ENCODE peak calls at places on chromosomes 2 and 18, in six cellular contexts. One of them, this sample, is unnamed.
A peak's percentile ranks its signal among the peaks of the same experiment; 100 is the strongest.

GRCh38 chr18:8802031-8802679 is 96.8 kb downstream of the MTCL1 start:
- DNase-seq in tibial nerve: no peak
- DNase-seq in GM12878: no peak
- DNase-seq in A549: no peak
- DNase-seq in ovary: no peak
- DNase-seq in K562: no peak
- DNase-seq in this sample: no peak

GRCh38 chr18:42052137-42052708 is 97.2 kb downstream of the PIK3C3 start:
- DNase-seq in tibial nerve: no peak
- DNase-seq in GM12878: no peak
- DNase-seq in A549: no peak
- DNase-seq in ovary: no peak
- DNase-seq in K562: no peak
- DNase-seq in this sample: no peak

GRCh38 chr2:134681201-134681600 is 37.6 kb downstream of the TMEM163 start:
- DNase-seq in tibial nerve: no peak
- DNase-seq in GM12878: no peak
- DNase-seq in A549: no peak
- DNase-seq in ovary: no peak
- DNase-seq in K562: no peak
- DNase-seq in this sample: peak; percentile 74

GRCh38 chr2:109438773-109439191 is 175.0 kb downstream of the SEPTIN10 start:
- DNase-seq in tibial nerve: no peak
- DNase-seq in GM12878: no peak
- DNase-seq in A549: no peak
- DNase-seq in ovary: no peak
- DNase-seq in K562: no peak
- DNase-seq in this sample: no peak

GRCh38 chr18:25279961-25280360 is 72.0 kb downstream of the ZNF521 start:
- DNase-seq in tibial nerve: no peak
- DNase-seq in GM12878: no peak
- DNase-seq in A549: no peak
- DNase-seq in ovary: no peak
- DNase-seq in K562: no peak
- DNase-seq in this sample: no peak

GRCh38 chr18:74818776-74819175 is 221.1 kb downstream of the ZNF407 start:
- DNase-seq in tibial nerve: no peak
- DNase-seq in GM12878: no peak
- DNase-seq in A549: no peak
- DNase-seq in ovary: no peak
- DNase-seq in K562: no peak
- DNase-seq in this sample: no peak

GRCh38 chr2:204072443-204073324 is 136.1 kb downstream of the ICOS start:
- DNase-seq in tibial nerve: no peak
- DNase-seq in GM12878: no peak
- DNase-seq in A549: peak; percentile 8
- DNase-seq in ovary: no peak
- DNase-seq in K562: peak; percentile 54
- DNase-seq in this sample: no peak

GRCh38 chr2:29130295-29130694 is 15.1 kb downstream of the CLIP4 start:
- DNase-seq in tibial nerve: no peak
- DNase-seq in GM12878: no peak
- DNase-seq in A549: peak; percentile 41
- DNase-seq in ovary: no peak
- DNase-seq in K562: no peak
- DNase-seq in this sample: no peak

GRCh38 chr2:177056540-177056939 is 156.1 kb upstream of the HNRNPA3 start:
- DNase-seq in tibial nerve: no peak
- DNase-seq in GM12878: no peak
- DNase-seq in A549: no peak
- DNase-seq in ovary: no peak
- DNase-seq in K562: peak; percentile 14
- DNase-seq in this sample: no peak

GRCh38 chr2:109304731-109305470 is 175.9 kb downstream of the SH3RF3 start:
- DNase-seq in tibial nerve: no peak
- DNase-seq in GM12878: peak; percentile 7
- DNase-seq in A549: no peak
- DNase-seq in ovary: no peak
- DNase-seq in K562: no peak
- DNase-seq in this sample: no peak

GRCh38 chr2:235171511-235172130 is 219.8 kb downstream of the SH3BP4 start:
- DNase-seq in tibial nerve: no peak
- DNase-seq in GM12878: no peak
- DNase-seq in A549: no peak
- DNase-seq in ovary: no peak
- DNase-seq in K562: no peak
- DNase-seq in this sample: no peak

GRCh38 chr2:191935247-191935646 is 88.4 kb upstream of the CAVIN2 start:
- DNase-seq in tibial nerve: no peak
- DNase-seq in GM12878: no peak
- DNase-seq in A549: no peak
- DNase-seq in ovary: no peak
- DNase-seq in K562: no peak
- DNase-seq in this sample: no peak

GRCh38 chr2:204545861-204546773 is 842 bp downstream of the PARD3B start:
- DNase-seq in tibial nerve: no peak
- DNase-seq in GM12878: no peak
- DNase-seq in A549: no peak
- DNase-seq in ovary: no peak
- DNase-seq in K562: no peak
- DNase-seq in this sample: no peak

GRCh38 chr2:667332-668000 is 9.7 kb downstream of the TMEM18 start:
- DNase-seq in tibial nerve: no peak
- DNase-seq in GM12878: no peak
- DNase-seq in A549: peak; percentile 52
- DNase-seq in ovary: no peak
- DNase-seq in K562: peak; percentile 60
- DNase-seq in this sample: no peak

GRCh38 chr2:132620115-132620514 is 49.9 kb downstream of the LYPD1 start:
- DNase-seq in tibial nerve: no peak
- DNase-seq in GM12878: no peak
- DNase-seq in A549: no peak
- DNase-seq in ovary: no peak
- DNase-seq in K562: no peak
- DNase-seq in this sample: no peak

GRCh38 chr2:178157574-178157973 is 36.7 kb upstream of the OSBPL6 start:
- DNase-seq in tibial nerve: no peak
- DNase-seq in GM12878: no peak
- DNase-seq in A549: no peak
- DNase-seq in ovary: no peak
- DNase-seq in K562: no peak
- DNase-seq in this sample: no peak

GRCh38 chr2:237603718-237604362 is 13.3 kb upstream of the RAB17 start:
- DNase-seq in tibial nerve: no peak
- DNase-seq in GM12878: peak; percentile 35
- DNase-seq in A549: no peak
- DNase-seq in ovary: no peak
- DNase-seq in K562: no peak
- DNase-seq in this sample: no peak

GRCh38 chr2:207239754-207240494 is 74.2 kb upstream of the KLF7 start:
- DNase-seq in tibial nerve: no peak
- DNase-seq in GM12878: no peak
- DNase-seq in A549: no peak
- DNase-seq in ovary: no peak
- DNase-seq in K562: no peak
- DNase-seq in this sample: no peak

GRCh38 chr2:37181726-37182684 is 6.5 kb downstream of the SULT6B1 start:
- DNase-seq in tibial nerve: no peak
- DNase-seq in GM12878: no peak
- DNase-seq in A549: no peak
- DNase-seq in ovary: no peak
- DNase-seq in K562: no peak
- DNase-seq in this sample: no peak

GRCh38 chr18:35750929-35751328 is 169.4 kb downstream of the GALNT1 start:
- DNase-seq in tibial nerve: no peak
- DNase-seq in GM12878: no peak
- DNase-seq in A549: no peak
- DNase-seq in ovary: no peak
- DNase-seq in K562: no peak
- DNase-seq in this sample: no peak

GRCh38 chr2:43086451-43087221 is 139.8 kb downstream of the ZFP36L2 start:
- DNase-seq in tibial nerve: peak; percentile 52
- DNase-seq in GM12878: no peak
- DNase-seq in A549: peak; percentile 81
- DNase-seq in ovary: peak; percentile 76
- DNase-seq in K562: no peak
- DNase-seq in this sample: no peak

GRCh38 chr2:58291726-58292430 is 50.8 kb upstream of the FANCL start:
- DNase-seq in tibial nerve: no peak
- DNase-seq in GM12878: no peak
- DNase-seq in A549: no peak
- DNase-seq in ovary: no peak
- DNase-seq in K562: no peak
- DNase-seq in this sample: no peak

GRCh38 chr2:33236457-33236856 is 240.0 kb upstream of the RASGRP3 start:
- DNase-seq in tibial nerve: no peak
- DNase-seq in GM12878: no peak
- DNase-seq in A549: no peak
- DNase-seq in ovary: no peak
- DNase-seq in K562: no peak
- DNase-seq in this sample: no peak

GRCh38 chr2:97659256-97660043 is 4.4 kb downstream of the ACTR1B start:
- DNase-seq in tibial nerve: no peak
- DNase-seq in GM12878: no peak
- DNase-seq in A549: no peak
- DNase-seq in ovary: no peak
- DNase-seq in K562: no peak
- DNase-seq in this sample: no peak

GRCh38 chr2:111119004-111119846 is 1.5 kb upstream of the BCL2L11 start:
- DNase-seq in tibial nerve: no peak
- DNase-seq in GM12878: no peak
- DNase-seq in A549: no peak
- DNase-seq in ovary: peak; percentile 40
- DNase-seq in K562: no peak
- DNase-seq in this sample: no peak

GRCh38 chr2:10469301-10469700 is 21.2 kb upstream of the ODC1 start:
- DNase-seq in tibial nerve: no peak
- DNase-seq in GM12878: no peak
- DNase-seq in A549: no peak
- DNase-seq in ovary: no peak
- DNase-seq in K562: no peak
- DNase-seq in this sample: no peak

GRCh38 chr2:147843864-147844690 is 752 bp upstream of the ACVR2A start:
- DNase-seq in tibial nerve: peak; percentile 76
- DNase-seq in GM12878: no peak
- DNase-seq in A549: peak; percentile 77
- DNase-seq in ovary: peak; percentile 95
- DNase-seq in K562: peak; percentile 89
- DNase-seq in this sample: peak; percentile 97
- TF ChIP-seq POLR2A in tibial nerve: peak; percentile 76
- TF ChIP-seq POLR2A in GM12878: peak; percentile 39
- TF ChIP-seq POLR2A in A549: peak; percentile 44
- TF ChIP-seq POLR2A in ovary: peak; percentile 45
- TF ChIP-seq POLR2A in K562: peak; percentile 56
- TF ChIP-seq POLR2A in this sample: no peak

GRCh38 chr2:101930847-101931246 is 60.9 kb upstream of the IL1R2 start:
- DNase-seq in tibial nerve: no peak
- DNase-seq in GM12878: no peak
- DNase-seq in A549: no peak
- DNase-seq in ovary: no peak
- DNase-seq in K562: no peak
- DNase-seq in this sample: no peak

GRCh38 chr2:101931402-101931801 is 60.4 kb upstream of the IL1R2 start:
- DNase-seq in tibial nerve: no peak
- DNase-seq in GM12878: no peak
- DNase-seq in A549: no peak
- DNase-seq in ovary: no peak
- DNase-seq in K562: no peak
- DNase-seq in this sample: no peak

GRCh38 chr2:101930019-101930418 is 61.7 kb upstream of the IL1R2 start:
- DNase-seq in tibial nerve: no peak
- DNase-seq in GM12878: no peak
- DNase-seq in A549: no peak
- DNase-seq in ovary: no peak
- DNase-seq in K562: no peak
- DNase-seq in this sample: no peak
- TF ChIP-seq EP300 in tibial nerve: no peak
- TF ChIP-seq EP300 in GM12878: no peak
- TF ChIP-seq EP300 in A549: no peak
- TF ChIP-seq EP300 in ovary: no peak
- TF ChIP-seq EP300 in K562: no peak
- TF ChIP-seq EP300 in this sample: no peak

GRCh38 chr18:79681484-79682387 is 2.1 kb downstream of the CTDP1 start:
- DNase-seq in tibial nerve: no peak
- DNase-seq in GM12878: no peak
- DNase-seq in A549: no peak
- DNase-seq in ovary: no peak
- DNase-seq in K562: no peak
- DNase-seq in this sample: no peak
- H3K4me1 ChIP-seq in tibial nerve: peaks cover 46% of the 10 kb centered on the region
- H3K4me1 ChIP-seq in GM12878: peaks cover 33% of the 10 kb centered on the region
- H3K4me1 ChIP-seq in A549: peaks cover 12% of the 10 kb centered on the region
- H3K4me1 ChIP-seq in ovary: peaks cover 12% of the 10 kb centered on the region
- H3K4me1 ChIP-seq in K562: peaks cover 15% of the 10 kb centered on the region
- H3K4me1 ChIP-seq in this sample: peaks cover 42% of the 10 kb centered on the region

DNA sequence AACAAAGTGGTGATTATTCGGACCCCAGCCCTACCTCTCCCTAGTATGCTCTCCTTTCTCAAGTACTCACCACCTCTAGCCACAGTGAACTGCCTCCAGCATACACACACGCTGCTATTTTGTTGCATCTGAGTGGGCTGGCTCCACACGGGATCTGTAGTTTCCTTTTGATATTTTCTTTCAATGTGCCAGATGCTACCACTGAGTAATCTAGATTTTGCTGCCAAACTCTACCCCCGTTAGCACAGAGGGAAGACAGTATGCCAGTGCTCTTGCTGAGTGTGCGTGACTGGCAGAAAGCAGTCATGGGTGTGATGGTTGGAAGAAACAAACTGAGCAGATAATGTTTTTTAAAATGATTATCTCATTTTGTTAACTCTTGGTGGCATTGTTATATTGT is 11.6 kb downstream of the CFLAR start:
- DNase-seq in tibial nerve: no peak
- DNase-seq in GM12878: no peak
- DNase-seq in A549: no peak
- DNase-seq in ovary: no peak
- DNase-seq in K562: no peak
- DNase-seq in this sample: no peak
- TF ChIP-seq POLR2A in tibial nerve: no peak
- TF ChIP-seq POLR2A in GM12878: peak; percentile 61
- TF ChIP-seq POLR2A in A549: no peak
- TF ChIP-seq POLR2A in ovary: no peak
- TF ChIP-seq POLR2A in K562: no peak
- TF ChIP-seq POLR2A in this sample: no peak

GRCh38 chr2:88136817-88137216 is 9.0 kb upstream of the FABP1 start:
- DNase-seq in tibial nerve: no peak
- DNase-seq in GM12878: no peak
- DNase-seq in A549: no peak
- DNase-seq in ovary: no peak
- DNase-seq in K562: no peak
- DNase-seq in this sample: no peak
- TF ChIP-seq EP300 in tibial nerve: no peak
- TF ChIP-seq EP300 in GM12878: no peak
- TF ChIP-seq EP300 in A549: no peak
- TF ChIP-seq EP300 in ovary: no peak
- TF ChIP-seq EP300 in K562: no peak
- TF ChIP-seq EP300 in this sample: no peak

DNA sequence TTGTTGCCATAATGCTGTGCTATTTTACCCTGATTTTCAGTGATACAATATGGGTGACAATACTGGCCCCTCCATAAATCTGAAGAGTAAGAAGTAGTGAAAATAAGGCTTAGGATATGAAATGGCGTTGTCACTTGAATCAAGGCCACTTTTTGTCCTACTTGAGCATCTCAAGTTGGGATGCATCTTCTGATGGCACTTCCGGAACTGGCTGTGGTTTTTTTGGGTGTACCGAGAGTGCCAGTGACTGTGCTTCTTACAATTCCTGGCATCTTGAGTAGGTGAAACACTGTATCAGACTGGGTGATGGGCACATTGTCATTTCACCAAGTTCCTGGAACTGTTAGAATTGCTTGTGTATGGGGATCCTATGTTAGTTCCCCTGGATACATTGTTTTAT is 52.5 kb upstream of the EML6 start:
- DNase-seq in tibial nerve: no peak
- DNase-seq in GM12878: no peak
- DNase-seq in A549: no peak
- DNase-seq in ovary: no peak
- DNase-seq in K562: no peak
- DNase-seq in this sample: no peak
- H3K4me1 ChIP-seq in tibial nerve: peaks cover 86% of the 10 kb centered on the region
- H3K4me1 ChIP-seq in GM12878: peaks cover 9% of the 10 kb centered on the region
- H3K4me1 ChIP-seq in A549: peaks cover 31% of the 10 kb centered on the region
- H3K4me1 ChIP-seq in ovary: peaks cover 21% of the 10 kb centered on the region
- H3K4me1 ChIP-seq in K562: no peaks in the 10 kb centered on the region
- H3K4me1 ChIP-seq in this sample: peaks cover 97% of the 10 kb centered on the region

This sample was measured in esophagus muscularis mucosa.